ENCODE peak calls at places on chromosomes 1 and 21, in ten cellular contexts. One of them, this sample, is unnamed. For H3K4me1, the result is how much of the 10 kb centered on the place peaks cover.

GRCh38 chr1:205630241-205630640 is 1.6 kb downstream of the ELK4 start:
- DNase-seq in mucosa of descending colon: no peak
- DNase-seq in neural progenitor cell: no peak
- DNase-seq in trophoblast cell: peak
- DNase-seq in BE2C: no peak
- DNase-seq in PC-3: peak
- DNase-seq in colonic mucosa: no peak
- DNase-seq in aorta: no peak
- DNase-seq in effector memory CD4-positive, alpha-beta T cell: no peak
- DNase-seq in cardiac muscle cell: peak
- DNase-seq in this sample: no peak

GRCh38 chr1:226872455-226872854 is 2.0 kb downstream of the PSEN2 start:
- DNase-seq in BE2C: no peak
- DNase-seq in mucosa of descending colon: no peak
- DNase-seq in colonic mucosa: peak
- DNase-seq in neural progenitor cell: no peak
- DNase-seq in PC-3: peak
- DNase-seq in aorta: no peak
- DNase-seq in cardiac muscle cell: peak
- DNase-seq in trophoblast cell: peak
- DNase-seq in effector memory CD4-positive, alpha-beta T cell: no peak
- DNase-seq in this sample: no peak

GRCh38 chr1:208531003-208531750 is 287.0 kb upstream of the PLXNA2 start:
- DNase-seq in PC-3: no peak
- DNase-seq in BE2C: peak
- DNase-seq in cardiac muscle cell: no peak
- DNase-seq in aorta: no peak
- DNase-seq in neural progenitor cell: no peak
- DNase-seq in colonic mucosa: no peak
- DNase-seq in mucosa of descending colon: peak
- DNase-seq in trophoblast cell: no peak
- DNase-seq in effector memory CD4-positive, alpha-beta T cell: no peak
- DNase-seq in this sample: no peak

GRCh38 chr1:44512313-44512885 is 107.3 kb downstream of the RNF220 start:
- DNase-seq in aorta: no peak
- DNase-seq in PC-3: no peak
- DNase-seq in trophoblast cell: no peak
- DNase-seq in effector memory CD4-positive, alpha-beta T cell: no peak
- DNase-seq in neural progenitor cell: no peak
- DNase-seq in mucosa of descending colon: no peak
- DNase-seq in cardiac muscle cell: no peak
- DNase-seq in colonic mucosa: no peak
- DNase-seq in BE2C: no peak
- DNase-seq in this sample: no peak

GRCh38 chr1:214377886-214378285 is 96.9 kb downstream of the SMYD2 start:
- DNase-seq in cardiac muscle cell: peak
- DNase-seq in BE2C: no peak
- DNase-seq in aorta: no peak
- DNase-seq in colonic mucosa: no peak
- DNase-seq in trophoblast cell: peak
- DNase-seq in effector memory CD4-positive, alpha-beta T cell: no peak
- DNase-seq in neural progenitor cell: no peak
- DNase-seq in mucosa of descending colon: no peak
- DNase-seq in PC-3: no peak
- DNase-seq in this sample: no peak

GRCh38 chr1:31886866-31887265 is 51.3 kb downstream of the PTP4A2 start:
- DNase-seq in trophoblast cell: no peak
- DNase-seq in effector memory CD4-positive, alpha-beta T cell: no peak
- DNase-seq in cardiac muscle cell: peak
- DNase-seq in neural progenitor cell: no peak
- DNase-seq in BE2C: no peak
- DNase-seq in colonic mucosa: no peak
- DNase-seq in PC-3: no peak
- DNase-seq in mucosa of descending colon: no peak
- DNase-seq in aorta: no peak
- DNase-seq in this sample: no peak

GRCh38 chr1:109595540-109595939 is 23.9 kb downstream of the GNAT2 start:
- DNase-seq in trophoblast cell: no peak
- DNase-seq in effector memory CD4-positive, alpha-beta T cell: no peak
- DNase-seq in BE2C: no peak
- DNase-seq in aorta: no peak
- DNase-seq in mucosa of descending colon: no peak
- DNase-seq in PC-3: no peak
- DNase-seq in cardiac muscle cell: peak
- DNase-seq in neural progenitor cell: no peak
- DNase-seq in colonic mucosa: no peak
- DNase-seq in this sample: no peak

GRCh38 chr1:104630567-104630966 is 880.9 kb downstream of the AMY1C start:
- DNase-seq in trophoblast cell: peak
- DNase-seq in neural progenitor cell: no peak
- DNase-seq in PC-3: no peak
- DNase-seq in aorta: no peak
- DNase-seq in BE2C: no peak
- DNase-seq in mucosa of descending colon: no peak
- DNase-seq in cardiac muscle cell: no peak
- DNase-seq in effector memory CD4-positive, alpha-beta T cell: no peak
- DNase-seq in colonic mucosa: no peak
- DNase-seq in this sample: no peak

GRCh38 chr1:178337091-178337726 is 159.6 kb downstream of the CLEC20A start:
- DNase-seq in aorta: no peak
- DNase-seq in colonic mucosa: no peak
- DNase-seq in BE2C: no peak
- DNase-seq in mucosa of descending colon: no peak
- DNase-seq in PC-3: peak
- DNase-seq in effector memory CD4-positive, alpha-beta T cell: no peak
- DNase-seq in cardiac muscle cell: no peak
- DNase-seq in neural progenitor cell: no peak
- DNase-seq in trophoblast cell: no peak
- DNase-seq in this sample: no peak

GRCh38 chr1:30052178-30052577 is 671.2 kb downstream of the MATN1 start:
- DNase-seq in trophoblast cell: no peak
- DNase-seq in effector memory CD4-positive, alpha-beta T cell: no peak
- DNase-seq in neural progenitor cell: no peak
- DNase-seq in colonic mucosa: no peak
- DNase-seq in mucosa of descending colon: no peak
- DNase-seq in BE2C: no peak
- DNase-seq in PC-3: no peak
- DNase-seq in aorta: no peak
- DNase-seq in cardiac muscle cell: no peak
- DNase-seq in this sample: peak

DNA sequence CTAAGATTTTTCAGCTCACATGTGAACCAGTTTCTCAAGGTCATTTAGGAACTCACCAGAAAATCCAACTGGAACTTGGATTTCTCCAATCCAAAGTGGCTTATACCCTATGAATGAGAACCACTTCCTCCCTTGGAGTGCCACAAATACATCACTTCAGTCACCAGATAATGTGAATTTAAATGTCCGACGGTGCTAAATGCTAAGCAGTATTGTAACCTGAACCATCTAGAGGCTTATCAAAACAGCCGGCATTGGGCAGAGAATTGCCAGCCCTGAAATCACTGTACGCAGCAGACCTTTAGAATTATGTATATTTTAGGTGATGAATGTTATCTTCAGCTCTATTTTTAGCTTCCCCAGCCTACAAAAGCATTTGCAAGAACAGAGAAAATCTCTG is 76.8 kb upstream of the COX20 start:
- DNase-seq in colonic mucosa: no peak
- DNase-seq in mucosa of descending colon: no peak
- DNase-seq in aorta: no peak
- DNase-seq in trophoblast cell: no peak
- DNase-seq in effector memory CD4-positive, alpha-beta T cell: no peak
- DNase-seq in BE2C: no peak
- DNase-seq in neural progenitor cell: no peak
- DNase-seq in cardiac muscle cell: no peak
- DNase-seq in PC-3: no peak
- DNase-seq in this sample: no peak
- H3K4me1 ChIP-seq in colonic mucosa: under half
- H3K4me1 ChIP-seq in mucosa of descending colon: under half
- H3K4me1 ChIP-seq in aorta: under half
- H3K4me1 ChIP-seq in trophoblast cell: under half
- H3K4me1 ChIP-seq in effector memory CD4-positive, alpha-beta T cell: under half
- H3K4me1 ChIP-seq in BE2C: under half
- H3K4me1 ChIP-seq in neural progenitor cell: under half
- H3K4me1 ChIP-seq in cardiac muscle cell: under half
- H3K4me1 ChIP-seq in PC-3: under half
- H3K4me1 ChIP-seq in this sample: under half

DNA sequence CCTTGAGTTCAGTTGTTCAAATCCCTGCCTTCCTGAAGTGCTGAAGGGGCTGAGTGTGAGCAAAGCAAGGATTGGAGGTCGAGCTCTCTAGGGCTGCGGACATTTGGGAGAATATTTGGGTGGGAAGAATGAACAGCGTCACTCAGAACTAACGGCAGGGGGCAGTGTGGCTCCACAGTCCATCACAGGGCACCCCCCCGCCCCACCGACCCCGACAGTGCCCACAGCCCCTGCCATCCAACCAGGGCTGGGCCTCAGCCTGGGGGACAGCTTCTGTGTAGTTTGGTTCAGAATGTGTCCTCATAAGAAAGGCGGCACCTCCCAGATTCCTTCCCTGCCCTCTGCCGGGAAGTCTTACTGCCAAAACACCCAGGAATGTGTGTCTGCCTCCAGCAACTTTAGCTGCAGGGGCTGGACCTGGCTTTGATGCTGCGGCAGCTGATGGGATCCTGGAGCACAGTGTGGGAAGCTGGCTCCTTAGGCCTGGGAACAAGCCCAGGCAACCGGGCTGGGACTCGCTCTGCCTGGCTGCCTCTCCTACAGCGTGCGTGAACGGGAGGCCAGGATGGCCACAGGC is 104.8 kb upstream of the TMPRSS2 start:
- DNase-seq in colonic mucosa: peak
- DNase-seq in aorta: peak
- DNase-seq in BE2C: peak
- DNase-seq in neural progenitor cell: peak
- DNase-seq in effector memory CD4-positive, alpha-beta T cell: no peak
- DNase-seq in mucosa of descending colon: peak
- DNase-seq in trophoblast cell: peak
- DNase-seq in cardiac muscle cell: peak
- DNase-seq in PC-3: peak
- DNase-seq in this sample: peak
- H3K4me3 ChIP-seq in colonic mucosa: no peak
- H3K4me3 ChIP-seq in aorta: no peak
- H3K4me3 ChIP-seq in BE2C: no peak
- H3K4me3 ChIP-seq in neural progenitor cell: no peak
- H3K4me3 ChIP-seq in effector memory CD4-positive, alpha-beta T cell: no peak
- H3K4me3 ChIP-seq in mucosa of descending colon: no peak
- H3K4me3 ChIP-seq in trophoblast cell: no peak
- H3K4me3 ChIP-seq in cardiac muscle cell: no peak
- H3K4me3 ChIP-seq in PC-3: peak
- H3K4me3 ChIP-seq in this sample: no peak

DNA sequence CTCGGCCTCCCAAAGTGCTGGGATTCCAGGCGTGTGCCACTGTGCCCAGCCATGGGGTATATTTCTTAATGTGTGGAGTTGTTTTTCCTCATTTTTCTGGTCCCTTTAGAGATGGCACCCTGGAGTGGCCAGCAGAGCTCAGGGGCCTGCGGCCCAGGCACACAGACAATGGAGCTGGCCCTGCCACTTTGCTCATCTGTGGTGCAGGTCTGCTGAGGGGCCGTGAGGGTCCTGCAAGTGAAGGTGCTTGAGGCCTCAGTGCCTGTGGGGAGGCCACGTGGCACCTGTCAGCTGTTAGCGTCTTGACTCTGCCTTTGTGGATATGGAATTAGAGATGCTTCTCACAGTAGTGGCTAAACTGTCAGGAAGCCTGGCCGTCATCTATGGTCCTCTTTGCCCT is 7.5 kb downstream of the COL18A1 start:
- DNase-seq in effector memory CD4-positive, alpha-beta T cell: no peak
- DNase-seq in cardiac muscle cell: no peak
- DNase-seq in PC-3: no peak
- DNase-seq in colonic mucosa: no peak
- DNase-seq in mucosa of descending colon: no peak
- DNase-seq in BE2C: no peak
- DNase-seq in aorta: no peak
- DNase-seq in trophoblast cell: no peak
- DNase-seq in neural progenitor cell: no peak
- DNase-seq in this sample: no peak
- H3K4me1 ChIP-seq in effector memory CD4-positive, alpha-beta T cell: under half
- H3K4me1 ChIP-seq in cardiac muscle cell: half or more
- H3K4me1 ChIP-seq in PC-3: under half
- H3K4me1 ChIP-seq in colonic mucosa: under half
- H3K4me1 ChIP-seq in mucosa of descending colon: under half
- H3K4me1 ChIP-seq in BE2C: under half
- H3K4me1 ChIP-seq in aorta: under half
- H3K4me1 ChIP-seq in trophoblast cell: under half
- H3K4me1 ChIP-seq in neural progenitor cell: under half
- H3K4me1 ChIP-seq in this sample: half or more

GRCh38 chr1:154759793-154760192 is 110.3 kb downstream of the KCNN3 start:
- DNase-seq in trophoblast cell: no peak
- DNase-seq in cardiac muscle cell: no peak
- DNase-seq in effector memory CD4-positive, alpha-beta T cell: no peak
- DNase-seq in mucosa of descending colon: no peak
- DNase-seq in BE2C: no peak
- DNase-seq in neural progenitor cell: no peak
- DNase-seq in aorta: no peak
- DNase-seq in PC-3: no peak
- DNase-seq in colonic mucosa: no peak
- DNase-seq in this sample: no peak

GRCh38 chr1:154759196-154759595 is 110.9 kb downstream of the KCNN3 start:
- DNase-seq in effector memory CD4-positive, alpha-beta T cell: no peak
- DNase-seq in mucosa of descending colon: no peak
- DNase-seq in PC-3: no peak
- DNase-seq in trophoblast cell: no peak
- DNase-seq in neural progenitor cell: no peak
- DNase-seq in colonic mucosa: no peak
- DNase-seq in BE2C: no peak
- DNase-seq in aorta: no peak
- DNase-seq in cardiac muscle cell: no peak
- DNase-seq in this sample: no peak

GRCh38 chr1:154757149-154757548 is 112.9 kb downstream of the KCNN3 start:
- DNase-seq in colonic mucosa: no peak
- DNase-seq in PC-3: no peak
- DNase-seq in aorta: no peak
- DNase-seq in mucosa of descending colon: no peak
- DNase-seq in BE2C: no peak
- DNase-seq in neural progenitor cell: no peak
- DNase-seq in trophoblast cell: no peak
- DNase-seq in effector memory CD4-positive, alpha-beta T cell: no peak
- DNase-seq in cardiac muscle cell: no peak
- DNase-seq in this sample: no peak

GRCh38 chr1:154758346-154758745 is 111.7 kb downstream of the KCNN3 start:
- DNase-seq in trophoblast cell: no peak
- DNase-seq in mucosa of descending colon: no peak
- DNase-seq in effector memory CD4-positive, alpha-beta T cell: no peak
- DNase-seq in aorta: no peak
- DNase-seq in neural progenitor cell: no peak
- DNase-seq in colonic mucosa: no peak
- DNase-seq in cardiac muscle cell: no peak
- DNase-seq in PC-3: no peak
- DNase-seq in BE2C: no peak
- DNase-seq in this sample: no peak

DNA sequence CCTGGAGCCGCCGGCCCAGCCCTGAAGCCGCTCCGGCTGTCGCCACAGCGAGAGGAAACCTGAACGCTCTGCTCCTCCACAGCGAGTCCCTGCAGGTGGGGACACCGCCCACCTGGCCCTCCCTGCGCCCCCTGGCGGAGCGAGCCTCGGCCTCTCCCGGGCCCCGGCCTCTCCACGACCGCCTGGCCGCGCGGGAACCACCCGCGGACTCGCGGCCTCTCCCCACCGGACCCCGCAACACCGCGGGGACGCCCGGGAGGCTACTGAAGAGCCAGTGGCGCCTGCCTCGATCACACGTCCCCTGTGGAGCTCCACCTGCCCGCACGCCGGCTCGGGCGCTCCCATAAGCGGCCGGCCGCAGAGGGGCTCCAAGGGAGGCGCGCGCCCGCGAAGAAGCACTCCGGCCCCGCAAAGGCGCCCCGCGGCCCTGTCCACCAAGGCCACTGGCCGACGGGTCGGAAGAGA is 109.6 kb downstream of the KCNN3 start:
- DNase-seq in colonic mucosa: peak
- DNase-seq in BE2C: peak
- DNase-seq in effector memory CD4-positive, alpha-beta T cell: peak
- DNase-seq in PC-3: peak
- DNase-seq in trophoblast cell: peak
- DNase-seq in mucosa of descending colon: peak
- DNase-seq in cardiac muscle cell: peak
- DNase-seq in aorta: peak
- DNase-seq in neural progenitor cell: peak
- DNase-seq in this sample: no peak
- H3K4me3 ChIP-seq in colonic mucosa: peak
- H3K4me3 ChIP-seq in BE2C: peak
- H3K4me3 ChIP-seq in effector memory CD4-positive, alpha-beta T cell: peak
- H3K4me3 ChIP-seq in PC-3: no peak
- H3K4me3 ChIP-seq in trophoblast cell: peak
- H3K4me3 ChIP-seq in mucosa of descending colon: no peak
- H3K4me3 ChIP-seq in cardiac muscle cell: peak
- H3K4me3 ChIP-seq in aorta: no peak
- H3K4me3 ChIP-seq in neural progenitor cell: peak
- H3K4me3 ChIP-seq in this sample: peak